ENCODE peak calls at places on chromosomes 1 and 21, in four cellular contexts. X is K562, U is HL-60, Z is GM12878. J is an unnamed sample.
A peak's percentile ranks its signal among the peaks of the same experiment; 100 is the strongest.

GRCh38 chr1:116496380-116496779 is 74.4 kb downstream of the CD58 start:
- DNase-seq in X (no peak), U (peak; percentile 71), Z (no peak), J (no peak)

GRCh38 chr1:47866631-47867446 is 130.3 kb downstream of the TRABD2B start:
- DNase-seq in X (no peak), U (no peak), Z (no peak), J (no peak)

GRCh38 chr1:8718878-8719361 is 98.5 kb downstream of the RERE start:
- DNase-seq in X (no peak), U (no peak), Z (no peak), J (no peak)

GRCh38 chr1:200775850-200776249 is 37.2 kb downstream of the CAMSAP2 start:
- DNase-seq in X (no peak), U (no peak), Z (no peak), J (no peak)

GRCh38 chr1:181798191-181798926 is 263.2 kb downstream of the ZNF648 start:
- DNase-seq in X (no peak), U (no peak), Z (no peak), J (no peak)

GRCh38 chr21:25370311-25370744 is 237.0 kb downstream of the MRPL39 start:
- DNase-seq in X (no peak), U (no peak), Z (no peak), J (no peak)

GRCh38 chr1:153532769-153533599 is 2.8 kb downstream of the S100A6 start:
- DNase-seq in X (peak; percentile 87), U (no peak), Z (no peak), J (peak; percentile 77)

GRCh38 chr21:45415188-45415942 is 10.4 kb downstream of the COL18A1 start:
- DNase-seq in X (no peak), U (no peak), Z (no peak), J (no peak)

GRCh38 chr1:33010946-33011731 is 25.5 kb downstream of the AK2 start:
- DNase-seq in X (no peak), U (no peak), Z (no peak), J (no peak)

GRCh38 chr1:77889671-77890070 is 1.2 kb downstream of the NEXN start:
- DNase-seq in X (no peak), U (no peak), Z (no peak), J (no peak)

GRCh38 chr1:162679298-162679697 is 47.0 kb downstream of the DDR2 start:
- DNase-seq in X (no peak), U (no peak), Z (no peak), J (no peak)

GRCh38 chr1:2545754-2546514 is 10.2 kb upstream of the TNFRSF14 start:
- DNase-seq in X (peak; percentile 98), U (peak; percentile 87), Z (peak; percentile 80), J (peak; percentile 95)

GRCh38 chr1:173205146-173206051 is 1.7 kb downstream of the TNFSF4 start:
- DNase-seq in X (no peak), U (no peak), Z (no peak), J (no peak)

GRCh38 chr21:37073417-37074194 is 552 bp downstream of the TTC3 start:
- DNase-seq in X (peak; percentile 57), U (peak; percentile 32), Z (no peak), J (peak; percentile 27)

GRCh38 chr1:228960705-228961104 is 225.4 kb downstream of the RHOU start:
- DNase-seq in X (no peak), U (no peak), Z (no peak), J (no peak)

GRCh38 chr1:196070940-196071339 is 537.3 kb downstream of the KCNT2 start:
- DNase-seq in X (no peak), U (no peak), Z (no peak), J (no peak)

GRCh38 chr1:55478742-55479141 is 263.6 kb upstream of the USP24 start:
- DNase-seq in X (no peak), U (no peak), Z (no peak), J (no peak)

GRCh38 chr1:97340951-97341350 is 579.9 kb downstream of the DPYD start:
- DNase-seq in X (no peak), U (no peak), Z (no peak), J (no peak)

GRCh38 chr21:46471514-46471913 is 12.8 kb downstream of the DIP2A start:
- DNase-seq in X (no peak), U (no peak), Z (no peak), J (no peak)

GRCh38 chr1:101338714-101339430 is 102.1 kb downstream of the S1PR1 start:
- DNase-seq in X (no peak), U (no peak), Z (no peak), J (no peak)

GRCh38 chr1:94398356-94398755 is 19.8 kb upstream of the ABCD3 start:
- DNase-seq in X (no peak), U (no peak), Z (no peak), J (no peak)

GRCh38 chr1:215243275-215244054 is 160.9 kb downstream of the KCNK2 start:
- DNase-seq in X (no peak), U (no peak), Z (no peak), J (no peak)

GRCh38 chr1:163106364-163106987 is 37.3 kb downstream of the RGS4 start:
- DNase-seq in X (no peak), U (no peak), Z (no peak), J (no peak)

GRCh38 chr1:68449901-68450300 is at the start of gene RPE65:
- DNase-seq in X (no peak), U (no peak), Z (no peak), J (no peak)

GRCh38 chr1:48039088-48040049 is 42.2 kb upstream of the TRABD2B start:
- DNase-seq in X (no peak), U (no peak), Z (no peak), J (no peak)

GRCh38 chr1:81974222-81974841 is 173.6 kb downstream of the ADGRL2 start:
- DNase-seq in X (no peak), U (no peak), Z (no peak), J (no peak)

GRCh38 chr1:243642936-243643335 is 207.1 kb downstream of the AKT3 start:
- DNase-seq in X (no peak), U (no peak), Z (no peak), J (no peak)

GRCh38 chr1:98049370-98050115 is 128.7 kb upstream of the DPYD start:
- DNase-seq in X (no peak), U (no peak), Z (no peak), J (no peak)

GRCh38 chr1:202213361-202214088 is 19.9 kb downstream of the LGR6 start:
- DNase-seq in X (peak; percentile 44), U (no peak), Z (no peak), J (no peak)

GRCh38 chr1:145990249-145991097 is 5.9 kb downstream of the TXNIP start:
- DNase-seq in X (no peak), U (no peak), Z (no peak), J (no peak)

GRCh38 chr1:209537336-209538114 is 46.0 kb upstream of the CAMK1G start:
- DNase-seq in X (no peak), U (no peak), Z (no peak), J (no peak)

GRCh38 chr1:54287176-54287650 is 87.2 kb downstream of the MRPL37 start:
- DNase-seq in X (peak; percentile 75), U (no peak), Z (no peak), J (peak; percentile 59)
- TF ChIP-seq POLR2AphosphoS5 in X (peak; percentile 25), U (no peak), Z (no peak), J (no peak)

DNA sequence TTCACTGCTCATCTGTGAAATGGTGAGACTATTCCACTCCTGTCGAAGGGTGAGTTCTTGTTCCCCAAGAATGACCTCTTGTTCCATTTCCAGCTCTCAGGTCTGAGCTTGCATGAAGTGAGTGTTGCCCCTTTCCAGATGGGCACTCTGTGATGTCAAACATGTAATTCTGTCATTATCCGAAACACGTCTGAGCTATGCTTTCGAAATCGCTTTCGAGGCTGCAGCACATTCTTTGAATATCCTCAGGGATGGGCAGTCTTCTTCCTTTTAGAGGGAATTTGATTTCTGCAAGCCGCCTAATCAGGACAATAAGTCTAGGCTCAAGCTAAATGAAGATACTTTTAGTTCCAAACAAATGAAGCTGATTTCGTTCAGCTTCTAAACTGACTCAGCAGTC is 15.1 kb downstream of the NFASC start:
- DNase-seq in X (no peak), U (no peak), Z (no peak), J (no peak)
- TF ChIP-seq SPI1 in X (no peak), U (no peak), Z (no peak), J (no peak)

GRCh38 chr1:1315435-1315901 is 7.1 kb downstream of the PUSL1 start:
- DNase-seq in X (peak; percentile 75), U (no peak), Z (no peak), J (no peak)
- TF ChIP-seq POLR2AphosphoS5 in X (no peak), U (peak; percentile 3), Z (no peak), J (no peak)

GRCh38 chr1:52571783-52572182 is 18.9 kb upstream of the TUT4 start:
- DNase-seq in X (peak; percentile 37), U (no peak), Z (no peak), J (no peak)
- TF ChIP-seq SPI1 in X (no peak), U (no peak), Z (no peak), J (no peak)

GRCh38 chr1:1371354-1371740 is 3.7 kb downstream of the AURKAIP1 start:
- DNase-seq in X (no peak), U (peak; percentile 80), Z (no peak), J (no peak)

GRCh38 chr1:1373051-1373450 is 2.0 kb downstream of the AURKAIP1 start:
- DNase-seq in X (no peak), U (no peak), Z (no peak), J (no peak)

GRCh38 chr1:1373493-1374067 is 1.4 kb downstream of the AURKAIP1 start:
- DNase-seq in X (no peak), U (no peak), Z (no peak), J (no peak)

GRCh38 chr1:1370771-1371300 is 4.2 kb downstream of the AURKAIP1 start:
- DNase-seq in X (no peak), U (no peak), Z (no peak), J (no peak)

DNA sequence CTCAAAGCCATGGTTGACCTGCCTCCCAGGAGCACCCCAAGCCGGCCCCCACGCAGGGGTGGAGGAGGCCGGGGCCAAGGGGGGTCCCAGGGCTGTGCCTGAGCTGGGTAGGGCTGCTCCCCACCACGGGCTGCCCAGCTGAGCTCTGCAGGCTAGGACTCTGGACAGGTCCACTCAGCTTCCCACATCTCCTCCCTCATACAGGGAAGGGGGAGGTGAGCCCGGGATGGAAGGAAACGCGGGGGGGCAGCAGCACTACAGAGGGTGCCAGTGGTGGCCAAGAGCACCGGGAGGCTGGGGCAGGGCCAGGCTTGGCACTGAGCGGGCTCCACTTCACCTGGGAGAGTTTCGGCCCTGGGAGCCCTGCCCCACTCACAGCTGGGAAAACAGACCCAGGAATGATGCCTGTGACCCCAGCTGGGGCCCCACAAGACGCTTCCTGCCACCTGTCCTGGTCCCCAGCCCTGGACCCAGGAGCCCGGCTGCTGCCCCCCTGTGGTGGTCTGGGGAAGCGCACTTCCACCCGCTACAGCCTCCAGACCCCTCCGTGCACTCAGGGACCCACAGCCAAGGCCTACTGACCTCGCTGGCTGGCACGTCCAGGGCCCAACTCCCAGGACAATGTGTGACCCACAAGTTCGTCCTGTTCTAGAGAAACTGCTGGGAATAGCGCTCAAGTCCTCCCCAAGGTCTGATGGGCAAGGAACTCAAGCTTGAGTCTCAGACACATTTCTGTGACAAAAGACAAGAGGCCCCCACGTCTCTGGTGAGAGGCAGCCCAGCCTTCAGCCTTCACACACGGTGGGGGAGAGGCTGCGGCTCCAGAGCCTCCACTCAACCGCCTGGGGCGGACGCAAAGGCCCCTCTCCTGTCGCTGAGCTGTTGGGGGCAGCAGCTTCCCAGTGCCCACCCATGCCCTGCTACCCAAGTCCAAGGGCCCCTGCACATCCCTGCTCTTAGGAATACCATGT is 3.0 kb downstream of the AURKAIP1 start:
- DNase-seq in X (peak; percentile 81), U (peak; percentile 54), Z (no peak), J (peak; percentile 95)
- TF ChIP-seq POLR2AphosphoS5 in X (peak; percentile 56), U (no peak), Z (no peak), J (no peak)

J was measured in GM12891.